ENCODE peak calls at places on chromosomes 12 and 14, in ten cellular contexts. I is astrocyte of the spinal cord, V is foreskin fibroblast, K is lung, U is A549, D is uterus, L is RWPE2, A is psoas muscle, M is fibroblast of the aortic adventitia, O is left ventricle myocardium inferior. R is an unnamed sample.

GRCh38 chr12:5309654-5310053 is 122.3 kb upstream of the NTF3 start:
- DNase-seq in I (no peak), V (no peak), K (no peak), U (no peak), D (peak), L (no peak), A (no peak), M (peak), O (no peak), R (no peak)

GRCh38 chr14:38721822-38722431 is 381.1 kb downstream of the SEC23A start:
- DNase-seq in I (peak), V (peak), K (peak), U (peak), D (peak), L (no peak), A (peak), M (peak), O (peak), R (peak)

GRCh38 chr12:70885952-70886351 is 34.6 kb downstream of the PTPRR start:
- DNase-seq in I (no peak), V (peak), K (no peak), U (no peak), D (no peak), L (no peak), A (no peak), M (peak), O (no peak), R (no peak)

GRCh38 chr14:105011312-105011990 is 9.4 kb downstream of the CDCA4 start:
- DNase-seq in I (no peak), V (no peak), K (no peak), U (no peak), D (no peak), L (no peak), A (no peak), M (no peak), O (no peak), R (no peak)

GRCh38 chr12:88388566-88389269 is 191.6 kb downstream of the KITLG start:
- DNase-seq in I (peak), V (peak), K (no peak), U (no peak), D (no peak), L (no peak), A (no peak), M (peak), O (no peak), R (no peak)

GRCh38 chr14:24342889-24343288 is 3.1 kb upstream of the RIPK3 start:
- DNase-seq in I (no peak), V (no peak), K (no peak), U (no peak), D (no peak), L (no peak), A (no peak), M (no peak), O (no peak), R (no peak)

GRCh38 chr12:52227767-52228166 is 5.3 kb upstream of the KRT7 start:
- DNase-seq in I (no peak), V (no peak), K (no peak), U (no peak), D (no peak), L (no peak), A (no peak), M (no peak), O (no peak), R (no peak)

GRCh38 chr14:74804219-74804825 is 41.2 kb downstream of the YLPM1 start:
- DNase-seq in I (peak), V (peak), K (no peak), U (peak), D (no peak), L (no peak), A (no peak), M (peak), O (no peak), R (no peak)

GRCh38 chr12:52132754-52133161 is 53.3 kb downstream of the SMIM41 start:
- DNase-seq in I (no peak), V (peak), K (no peak), U (no peak), D (no peak), L (no peak), A (peak), M (peak), O (no peak), R (no peak)

GRCh38 chr12:45273717-45274271 is 57.9 kb downstream of the ANO6 start:
- DNase-seq in I (peak), V (peak), K (peak), U (peak), D (peak), L (peak), A (no peak), M (peak), O (no peak), R (no peak)

GRCh38 chr14:105069887-105070759 is 4.9 kb upstream of the GPR132 start:
- DNase-seq in I (no peak), V (peak), K (no peak), U (no peak), D (no peak), L (no peak), A (peak), M (no peak), O (peak), R (no peak)

GRCh38 chr14:54225457-54225856 is 171.3 kb upstream of the CDKN3 start:
- DNase-seq in I (no peak), V (no peak), K (no peak), U (no peak), D (no peak), L (no peak), A (no peak), M (no peak), O (no peak), R (no peak)

GRCh38 chr12:47305464-47305863 is 225.7 kb upstream of the AMIGO2 start:
- DNase-seq in I (no peak), V (no peak), K (no peak), U (no peak), D (no peak), L (no peak), A (no peak), M (no peak), O (no peak), R (no peak)

GRCh38 chr12:52971701-52972329 is 22.9 kb downstream of the KRT18 start:
- DNase-seq in I (peak), V (peak), K (no peak), U (peak), D (no peak), L (peak), A (no peak), M (peak), O (no peak), R (no peak)

GRCh38 chr14:95523051-95523817 is 6.8 kb upstream of the SYNE3 start:
- DNase-seq in I (no peak), V (no peak), K (no peak), U (no peak), D (no peak), L (no peak), A (no peak), M (peak), O (no peak), R (no peak)

GRCh38 chr12:88383405-88383804 is 196.9 kb downstream of the KITLG start:
- DNase-seq in I (no peak), V (no peak), K (no peak), U (no peak), D (no peak), L (no peak), A (no peak), M (no peak), O (no peak), R (no peak)

GRCh38 chr12:100716949-100717732 is 77.4 kb upstream of the ANO4 start:
- DNase-seq in I (peak), V (peak), K (no peak), U (no peak), D (no peak), L (peak), A (no peak), M (no peak), O (no peak), R (peak)

GRCh38 chr14:87992720-87993484 is at the start of gene GALC:
- DNase-seq in I (peak), V (peak), K (peak), U (peak), D (peak), L (peak), A (peak), M (peak), O (peak), R (peak)

GRCh38 chr12:65648461-65648860 is 175.8 kb upstream of the HMGA2 start:
- DNase-seq in I (no peak), V (no peak), K (no peak), U (no peak), D (no peak), L (no peak), A (no peak), M (no peak), O (no peak), R (no peak)

GRCh38 chr14:60775296-60775695 is 40.7 kb downstream of the MNAT1 start:
- DNase-seq in I (peak), V (peak), K (no peak), U (no peak), D (no peak), L (no peak), A (no peak), M (peak), O (no peak), R (no peak)

GRCh38 chr12:109544955-109545531 is 28.3 kb downstream of the MMAB start:
- DNase-seq in I (no peak), V (peak), K (no peak), U (no peak), D (no peak), L (no peak), A (no peak), M (peak), O (no peak), R (no peak)

GRCh38 chr14:102508774-102509743 is 517 bp downstream of the ANKRD9 start:
- DNase-seq in I (peak), V (peak), K (no peak), U (peak), D (peak), L (peak), A (peak), M (peak), O (peak), R (peak)

GRCh38 chr14:33210304-33210703 is 271.6 kb downstream of the NPAS3 start:
- DNase-seq in I (peak), V (no peak), K (no peak), U (no peak), D (no peak), L (no peak), A (no peak), M (peak), O (no peak), R (peak)

GRCh38 chr14:50366589-50366988 is 30.1 kb downstream of the CDKL1 start:
- DNase-seq in I (no peak), V (no peak), K (no peak), U (no peak), D (no peak), L (no peak), A (no peak), M (no peak), O (no peak), R (no peak)

GRCh38 chr14:99612737-99613330 is 8.8 kb upstream of the CCDC85C start:
- DNase-seq in I (peak), V (no peak), K (no peak), U (no peak), D (no peak), L (peak), A (no peak), M (peak), O (no peak), R (no peak)

GRCh38 chr14:29016050-29016900 is 249.7 kb downstream of the FOXG1 start:
- DNase-seq in I (peak), V (peak), K (no peak), U (peak), D (no peak), L (no peak), A (no peak), M (peak), O (no peak), R (peak)

DNA sequence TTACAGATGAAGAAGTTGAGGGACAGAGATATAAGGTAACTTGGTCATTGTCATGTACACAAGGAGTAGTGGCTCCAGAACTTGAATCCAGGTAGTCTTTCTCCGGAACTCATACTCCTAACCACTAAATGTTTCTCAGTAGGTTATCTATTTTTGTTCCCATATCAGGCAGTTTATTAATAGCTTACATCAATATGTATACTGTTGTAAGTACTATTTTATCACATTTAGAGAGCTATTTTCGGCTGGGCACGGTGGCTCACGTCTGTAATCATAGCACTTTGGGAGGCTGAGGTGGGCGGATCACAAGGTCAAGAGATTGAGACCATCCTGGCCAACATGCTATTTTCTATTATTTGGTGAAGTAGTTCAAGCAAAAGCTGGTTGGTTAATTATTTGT is 415.6 kb upstream of the FBXO33 start:
- DNase-seq in I (no peak), V (no peak), K (no peak), U (no peak), D (no peak), L (no peak), A (no peak), M (no peak), O (no peak), R (no peak)
- TF ChIP-seq CTCF in I (no peak), V (no peak), K (no peak), U (no peak), D (no peak), L (no peak), A (no peak), M (no peak), O (no peak), R (no peak)

DNA sequence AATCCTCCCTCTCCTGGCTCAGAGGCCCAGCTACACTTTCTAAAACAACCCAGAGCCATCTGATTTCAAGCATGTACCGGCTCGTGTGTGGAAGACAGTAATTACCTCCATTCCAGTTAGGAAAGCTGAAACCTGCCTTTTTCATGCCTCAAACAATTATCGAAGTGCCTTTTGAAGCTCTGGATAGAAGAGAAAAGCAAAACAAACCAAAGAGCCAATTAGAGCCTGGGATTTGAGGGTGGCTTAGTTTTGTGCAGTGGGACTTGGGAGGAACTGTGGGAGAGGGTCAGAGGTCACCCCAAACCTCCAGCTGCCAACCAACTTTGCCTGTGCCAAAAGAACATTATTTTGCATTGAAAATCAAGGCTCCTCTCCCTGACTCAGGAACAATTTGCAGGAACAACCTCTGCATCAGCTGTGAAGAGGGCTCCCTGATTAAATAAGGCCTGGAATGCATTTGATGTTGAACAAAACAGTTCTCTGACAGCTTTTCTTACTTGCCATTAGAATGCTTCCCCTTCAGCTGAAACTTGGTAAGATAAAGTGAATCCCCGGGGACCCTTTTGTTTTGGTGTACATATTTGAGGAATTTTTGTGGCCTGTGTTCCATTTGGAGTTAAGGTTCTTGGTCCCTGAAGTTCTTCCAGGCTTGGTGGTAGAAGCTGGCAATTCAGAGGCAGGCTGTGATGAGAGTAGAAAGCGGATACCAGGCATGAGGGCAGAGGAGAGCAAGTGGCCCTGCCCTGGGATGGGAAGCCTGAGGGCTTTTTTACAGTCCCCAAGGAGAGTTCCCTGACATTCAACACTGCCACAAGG is 270.1 kb downstream of the ZFP36L1 start:
- DNase-seq in I (no peak), V (no peak), K (no peak), U (no peak), D (peak), L (no peak), A (no peak), M (peak), O (no peak), R (no peak)
- TF ChIP-seq CTCF in I (no peak), V (no peak), K (no peak), U (no peak), D (no peak), L (no peak), A (no peak), M (no peak), O (no peak), R (no peak)

DNA sequence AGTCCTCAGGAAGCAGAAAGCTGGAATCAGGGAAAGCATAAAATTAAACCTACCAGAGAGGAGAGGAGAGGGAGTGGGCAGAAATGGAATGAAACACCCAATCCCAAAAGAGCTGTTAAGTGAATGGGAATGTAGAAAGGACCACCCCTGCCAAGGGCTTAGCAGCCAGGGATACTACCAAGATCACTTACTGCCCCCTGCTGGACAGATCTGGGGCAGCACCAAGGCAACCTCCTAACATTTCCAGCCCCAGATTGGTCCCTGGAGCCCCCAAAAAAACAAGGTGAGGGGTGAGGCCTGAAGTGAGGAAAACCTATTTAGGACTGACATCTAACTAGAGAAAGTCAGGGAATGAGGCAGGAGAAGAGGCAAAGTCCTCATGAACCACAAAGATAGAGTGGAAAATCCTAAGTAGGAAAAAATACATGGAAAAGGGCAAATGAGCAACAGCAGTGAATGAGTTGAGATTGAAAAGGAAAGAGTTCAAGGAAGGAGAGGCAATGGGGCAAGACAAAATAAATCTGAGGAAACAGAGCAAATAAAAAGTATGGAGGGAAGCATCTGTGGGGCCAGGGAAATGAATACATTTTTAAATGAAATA is 11.2 kb upstream of the FKBP11 start:
- DNase-seq in I (peak), V (peak), K (peak), U (peak), D (peak), L (no peak), A (peak), M (peak), O (peak), R (peak)
- TF ChIP-seq CTCF in I (peak), V (peak), K (peak), U (peak), D (peak), L (peak), A (peak), M (peak), O (peak), R (peak)

DNA sequence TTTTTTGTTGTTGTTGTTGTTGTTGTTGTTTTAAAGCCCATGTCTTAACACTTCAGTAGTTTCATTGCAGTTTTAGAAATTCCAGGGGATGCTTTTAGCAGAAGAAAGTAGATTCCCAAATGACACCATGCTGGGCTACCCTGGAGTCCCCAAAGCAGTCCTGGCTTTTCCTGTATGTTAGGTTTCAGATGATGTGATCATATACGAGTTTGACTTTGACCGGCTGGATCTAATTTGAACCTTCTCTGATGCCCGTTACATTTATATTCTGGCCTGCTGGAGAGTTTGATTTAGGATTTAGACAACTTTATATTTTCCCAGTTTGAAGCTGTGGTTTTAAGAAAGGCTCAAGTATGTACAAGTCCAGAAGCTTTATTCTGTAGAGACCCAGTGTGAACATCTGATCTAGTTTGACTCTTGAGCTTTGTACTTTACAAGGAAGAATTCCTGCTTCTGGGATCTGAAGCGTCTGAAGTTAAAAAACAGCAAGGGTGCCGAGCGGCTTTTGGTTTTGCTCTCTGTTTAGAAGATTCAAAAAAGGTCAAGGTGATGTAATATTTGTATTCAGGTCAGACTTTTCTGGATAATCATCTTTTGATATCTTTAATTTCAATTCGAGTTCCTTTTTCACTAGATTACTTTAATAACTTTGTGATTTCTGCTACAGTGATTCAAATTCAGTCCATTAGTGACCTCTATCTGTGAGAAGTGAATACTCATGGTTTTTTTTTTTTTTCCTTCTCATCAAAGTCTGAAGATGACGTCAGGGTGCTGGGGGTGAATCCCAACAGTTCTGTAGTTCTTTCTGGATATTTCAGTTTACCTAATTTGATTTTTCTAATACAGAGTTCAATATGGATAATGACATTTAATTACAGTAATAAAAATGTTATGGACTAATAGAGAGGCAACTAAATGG is 6.2 kb downstream of the FLRT2 start:
- DNase-seq in I (peak), V (no peak), K (no peak), U (peak), D (peak), L (no peak), A (no peak), M (peak), O (no peak), R (no peak)
- TF ChIP-seq CTCF in I (peak), V (peak), K (no peak), U (peak), D (peak), L (peak), A (peak), M (peak), O (peak), R (peak)

DNA sequence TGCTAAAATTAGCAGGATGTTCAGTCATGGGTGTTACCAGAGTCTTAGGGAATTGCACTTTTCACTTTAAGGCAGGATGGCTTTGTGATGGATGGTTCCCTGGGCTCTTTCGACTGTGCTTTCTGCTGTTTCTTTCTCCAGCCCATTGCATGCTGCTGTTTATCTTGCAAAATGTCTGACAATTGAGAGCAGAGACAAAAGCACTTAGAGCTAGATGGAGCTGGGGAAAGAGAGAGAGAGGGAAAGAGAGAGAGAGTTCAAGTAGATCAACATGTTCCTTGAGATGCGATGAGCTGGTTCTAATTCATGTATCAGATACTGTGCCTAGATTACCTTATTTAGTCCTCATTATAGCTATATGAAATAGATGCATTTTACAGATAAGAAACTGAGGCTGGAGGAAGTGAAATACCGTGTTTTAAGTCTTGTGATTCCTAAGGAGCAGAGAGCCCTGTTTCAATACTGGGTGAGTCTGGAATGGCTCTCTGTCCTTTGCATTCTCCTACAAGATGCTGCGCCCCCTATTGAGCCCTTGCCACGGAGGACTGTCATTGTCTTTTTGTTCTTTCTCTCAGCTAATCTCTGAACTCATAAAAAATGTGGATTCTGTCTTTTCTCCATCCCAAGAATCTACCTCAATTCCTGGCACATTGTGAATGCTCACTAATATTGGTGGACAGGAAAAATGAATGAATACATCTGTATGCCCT is 227.9 kb downstream of the ALG10B start:
- DNase-seq in I (no peak), V (no peak), K (no peak), U (peak), D (no peak), L (no peak), A (no peak), M (no peak), O (no peak), R (no peak)
- TF ChIP-seq CTCF in I (no peak), V (no peak), K (no peak), U (peak), D (no peak), L (peak), A (no peak), M (no peak), O (no peak), R (peak)

GRCh38 chr14:93736378-93737014 is 51.8 kb downstream of the PRIMA1 start:
- DNase-seq in I (no peak), V (no peak), K (no peak), U (peak), D (no peak), L (no peak), A (peak), M (no peak), O (no peak), R (no peak)
- TF ChIP-seq CTCF in I (no peak), V (no peak), K (no peak), U (peak), D (no peak), L (no peak), A (no peak), M (no peak), O (peak), R (peak)

R was measured in progenitor cell of endocrine pancreas.